ENCODE peak calls at places on chromosomes 12 and 14, in four cellular contexts. Y, Z, U and I are unnamed samples.

GRCh38 chr12:103333676-103334075 is 162.1 kb downstream of the C12orf42 start:
- DNase-seq in Z (no peak), U (no peak), Y (no peak), I (no peak)

GRCh38 chr12:85299058-85299457 is 19.0 kb downstream of the ALX1 start:
- DNase-seq in U (no peak), Y (no peak), Z (no peak), I (no peak)

GRCh38 chr12:108647199-108647935 is 13.7 kb upstream of the SELPLG start:
- DNase-seq in U (no peak), Z (no peak), Y (no peak), I (no peak)

GRCh38 chr12:57803317-57803893 is 15.1 kb downstream of the AVIL start:
- DNase-seq in U (peak; percentile 4), Z (peak; percentile 9), Y (no peak), I (peak; percentile 41)

GRCh38 chr12:101824831-101825230 is 5.9 kb downstream of the GNPTAB start:
- DNase-seq in Z (no peak), Y (no peak), U (no peak), I (no peak)

GRCh38 chr12:38258411-38258810 is 58.2 kb upstream of the ALG10B start:
- DNase-seq in U (no peak), Z (no peak), Y (no peak), I (no peak)

GRCh38 chr12:94488449-94488848 is 28.8 kb upstream of the CEP83 start:
- DNase-seq in Z (no peak), Y (no peak), U (no peak), I (peak; percentile 18)

GRCh38 chr12:55728185-55728931 is 451 bp downstream of the CD63 start:
- DNase-seq in Y (no peak), U (no peak), Z (no peak), I (peak; percentile 57)

GRCh38 chr14:24310666-24311604 is at the start of gene LTB4R:
- DNase-seq in Z (no peak), U (peak; percentile 62), Y (no peak), I (no peak)

GRCh38 chr12:88503344-88503743 is 76.9 kb downstream of the KITLG start:
- DNase-seq in Y (no peak), Z (no peak), U (no peak), I (no peak)

GRCh38 chr12:56154246-56154771 is 1.9 kb downstream of the MYL6B start:
- DNase-seq in Y (no peak), U (no peak), Z (no peak), I (no peak)

GRCh38 chr12:46522141-46522540 is 149.6 kb upstream of the SLC38A2 start:
- DNase-seq in Y (no peak), U (no peak), Z (no peak), I (no peak)

GRCh38 chr12:102462386-102462785 is 18.0 kb downstream of the IGF1 start:
- DNase-seq in Z (no peak), U (no peak), Y (no peak), I (no peak)

GRCh38 chr12:105882404-105882803 is 256.4 kb downstream of the NUAK1 start:
- DNase-seq in Z (no peak), U (no peak), Y (no peak), I (no peak)

GRCh38 chr12:32031109-32031508 is 71.9 kb downstream of the RESF1 start:
- DNase-seq in Z (no peak), Y (peak; percentile 60), U (no peak), I (peak; percentile 67)

GRCh38 chr12:42094277-42094676 is 50.4 kb downstream of the GXYLT1 start:
- DNase-seq in Z (peak; percentile 30), Y (no peak), U (no peak), I (no peak)

GRCh38 chr12:114698566-114699163 is 14.7 kb upstream of the TBX3 start:
- DNase-seq in Z (no peak), U (no peak), Y (no peak), I (no peak)

GRCh38 chr12:90368081-90368480 is 586.9 kb downstream of the CCER1 start:
- DNase-seq in Y (no peak), Z (no peak), U (no peak), I (no peak)

GRCh38 chr12:3311027-3311402 is 180.0 kb upstream of the PRMT8 start:
- DNase-seq in Y (no peak), U (no peak), Z (peak; percentile 67), I (no peak)

GRCh38 chr14:70401643-70402042 is 15.2 kb downstream of the SYNJ2BP start:
- DNase-seq in U (no peak), Z (no peak), Y (no peak), I (no peak)

GRCh38 chr14:103618999-103619398 is 10.0 kb upstream of the KLC1 start:
- DNase-seq in Z (peak; percentile 57), Y (no peak), U (no peak), I (no peak)

GRCh38 chr12:27864521-27864920 is 84.5 kb upstream of the MANSC4 start:
- DNase-seq in U (no peak), Y (no peak), Z (no peak), I (no peak)

GRCh38 chr12:47547077-47547476 is 158.8 kb downstream of the RPAP3 start:
- DNase-seq in Z (peak; percentile 9), Y (peak; percentile 25), U (no peak), I (no peak)

GRCh38 chr12:105552056-105552455 is 221.6 kb downstream of the C12orf75 start:
- DNase-seq in U (no peak), Z (no peak), Y (no peak), I (no peak)

GRCh38 chr12:100017056-100017455 is 32.3 kb upstream of the ANKS1B start:
- DNase-seq in Z (no peak), U (no peak), Y (no peak), I (no peak)

GRCh38 chr14:104582649-104583048 is 3.1 kb downstream of the C14orf180 start:
- DNase-seq in Z (no peak), U (no peak), Y (no peak), I (no peak)

GRCh38 chr12:102052192-102053061 is 9.4 kb downstream of the WASHC3 start:
- DNase-seq in Y (no peak), Z (no peak), U (no peak), I (no peak)

GRCh38 chr14:58832010-58832409 is 194.2 kb downstream of the DACT1 start:
- DNase-seq in Z (no peak), Y (no peak), U (no peak), I (no peak)

GRCh38 chr12:6943719-6944380 is at the start of the genes C12orf57 and RNU7-1:
- DNase-seq in Y (peak; percentile 93), Z (peak; percentile 95), U (peak; percentile 57), I (peak; percentile 96)